ENCODE peak calls at places on chromosomes 11 and 22, in six cellular contexts. One of them, this sample, is unnamed.

GRCh38 chr11:72747456-72747855 is 4.8 kb downstream of the ARAP1 start:
- DNase-seq in thyroid gland: no peak
- DNase-seq in heart left ventricle: no peak
- DNase-seq in breast epithelium: no peak
- DNase-seq in GM12891: no peak
- DNase-seq in A549: no peak
- DNase-seq in this sample: no peak

GRCh38 chr11:2109541-2110019 is 29.6 kb downstream of the IGF2 start:
- DNase-seq in thyroid gland: no peak
- DNase-seq in heart left ventricle: peak
- DNase-seq in breast epithelium: no peak
- DNase-seq in GM12891: no peak
- DNase-seq in A549: no peak
- DNase-seq in this sample: no peak

GRCh38 chr11:92552942-92553341 is 328.3 kb downstream of the FAT3 start:
- DNase-seq in thyroid gland: no peak
- DNase-seq in heart left ventricle: no peak
- DNase-seq in breast epithelium: no peak
- DNase-seq in GM12891: no peak
- DNase-seq in A549: peak
- DNase-seq in this sample: no peak

GRCh38 chr11:131408011-131408640 is 37.7 kb downstream of the NTM start:
- DNase-seq in thyroid gland: no peak
- DNase-seq in heart left ventricle: no peak
- DNase-seq in breast epithelium: no peak
- DNase-seq in GM12891: peak
- DNase-seq in A549: peak
- DNase-seq in this sample: no peak

GRCh38 chr11:69122642-69123431 is 32.9 kb upstream of the SMIM38 start:
- DNase-seq in thyroid gland: peak
- DNase-seq in heart left ventricle: peak
- DNase-seq in breast epithelium: peak
- DNase-seq in GM12891: peak
- DNase-seq in A549: peak
- DNase-seq in this sample: no peak

GRCh38 chr11:70506986-70507385 is 108.7 kb downstream of the CTTN start:
- DNase-seq in thyroid gland: no peak
- DNase-seq in heart left ventricle: no peak
- DNase-seq in breast epithelium: no peak
- DNase-seq in GM12891: no peak
- DNase-seq in A549: no peak
- DNase-seq in this sample: no peak

GRCh38 chr11:35516361-35516760 is 9.1 kb downstream of the PAMR1 start:
- DNase-seq in thyroid gland: no peak
- DNase-seq in heart left ventricle: no peak
- DNase-seq in breast epithelium: no peak
- DNase-seq in GM12891: no peak
- DNase-seq in A549: no peak
- DNase-seq in this sample: no peak

GRCh38 chr11:1134848-1135445 is 22.8 kb upstream of the MUC5AC start:
- DNase-seq in thyroid gland: no peak
- DNase-seq in heart left ventricle: no peak
- DNase-seq in breast epithelium: no peak
- DNase-seq in GM12891: no peak
- DNase-seq in A549: no peak
- DNase-seq in this sample: no peak

GRCh38 chr11:94593030-94593429 is 25.9 kb downstream of the PIWIL4 start:
- DNase-seq in thyroid gland: no peak
- DNase-seq in heart left ventricle: no peak
- DNase-seq in breast epithelium: no peak
- DNase-seq in GM12891: no peak
- DNase-seq in A549: no peak
- DNase-seq in this sample: no peak

GRCh38 chr11:93143800-93144199 is 54.0 kb downstream of the SLC36A4 start:
- DNase-seq in thyroid gland: no peak
- DNase-seq in heart left ventricle: no peak
- DNase-seq in breast epithelium: no peak
- DNase-seq in GM12891: no peak
- DNase-seq in A549: no peak
- DNase-seq in this sample: no peak

GRCh38 chr11:28581286-28582242 is 473.4 kb downstream of the METTL15 start:
- DNase-seq in thyroid gland: no peak
- DNase-seq in heart left ventricle: no peak
- DNase-seq in breast epithelium: no peak
- DNase-seq in GM12891: no peak
- DNase-seq in A549: no peak
- DNase-seq in this sample: no peak

GRCh38 chr22:24230911-24231656 is 13.8 kb downstream of the GGT5 start:
- DNase-seq in thyroid gland: peak
- DNase-seq in heart left ventricle: no peak
- DNase-seq in breast epithelium: no peak
- DNase-seq in GM12891: peak
- DNase-seq in A549: no peak
- DNase-seq in this sample: no peak

GRCh38 chr11:12285811-12286222 is 91.6 kb upstream of the PARVA start:
- DNase-seq in thyroid gland: no peak
- DNase-seq in heart left ventricle: no peak
- DNase-seq in breast epithelium: no peak
- DNase-seq in GM12891: no peak
- DNase-seq in A549: no peak
- DNase-seq in this sample: no peak

GRCh38 chr11:23095650-23096049 is 235.4 kb upstream of the CCDC179 start:
- DNase-seq in thyroid gland: no peak
- DNase-seq in heart left ventricle: no peak
- DNase-seq in breast epithelium: no peak
- DNase-seq in GM12891: no peak
- DNase-seq in A549: no peak
- DNase-seq in this sample: no peak

GRCh38 chr11:108666373-108666772 is 1.5 kb downstream of the DDX10 start:
- DNase-seq in thyroid gland: no peak
- DNase-seq in heart left ventricle: no peak
- DNase-seq in breast epithelium: no peak
- DNase-seq in GM12891: no peak
- DNase-seq in A549: no peak
- DNase-seq in this sample: no peak

GRCh38 chr11:67044496-67044895 is 12.2 kb upstream of the RHOD start:
- DNase-seq in thyroid gland: no peak
- DNase-seq in heart left ventricle: no peak
- DNase-seq in breast epithelium: no peak
- DNase-seq in GM12891: no peak
- DNase-seq in A549: no peak
- DNase-seq in this sample: no peak

GRCh38 chr22:23072911-23073491 is 2.7 kb downstream of the GNAZ start:
- DNase-seq in thyroid gland: no peak
- DNase-seq in heart left ventricle: no peak
- DNase-seq in breast epithelium: no peak
- DNase-seq in GM12891: no peak
- DNase-seq in A549: no peak
- DNase-seq in this sample: no peak

GRCh38 chr22:46536559-46537220 is 730 bp downstream of the CELSR1 start:
- DNase-seq in thyroid gland: no peak
- DNase-seq in heart left ventricle: no peak
- DNase-seq in breast epithelium: no peak
- DNase-seq in GM12891: no peak
- DNase-seq in A549: peak
- DNase-seq in this sample: no peak

GRCh38 chr22:46537946-46538815 is 761 bp upstream of the CELSR1 start:
- DNase-seq in thyroid gland: peak
- DNase-seq in heart left ventricle: no peak
- DNase-seq in breast epithelium: no peak
- DNase-seq in GM12891: no peak
- DNase-seq in A549: peak
- DNase-seq in this sample: no peak

GRCh38 chr22:46539169-46539568 is 1.7 kb upstream of the CELSR1 start:
- DNase-seq in thyroid gland: no peak
- DNase-seq in heart left ventricle: no peak
- DNase-seq in breast epithelium: no peak
- DNase-seq in GM12891: no peak
- DNase-seq in A549: no peak
- DNase-seq in this sample: no peak

GRCh38 chr22:46537221-46537945 is at the start of gene CELSR1:
- DNase-seq in thyroid gland: peak
- DNase-seq in heart left ventricle: no peak
- DNase-seq in breast epithelium: no peak
- DNase-seq in GM12891: peak
- DNase-seq in A549: peak
- DNase-seq in this sample: no peak

GRCh38 chr22:46538816-46539163 is 1.4 kb upstream of the CELSR1 start:
- DNase-seq in thyroid gland: peak
- DNase-seq in heart left ventricle: no peak
- DNase-seq in breast epithelium: no peak
- DNase-seq in GM12891: no peak
- DNase-seq in A549: peak
- DNase-seq in this sample: no peak
- TF ChIP-seq POLR2A in thyroid gland: no peak
- TF ChIP-seq POLR2A in heart left ventricle: no peak
- TF ChIP-seq POLR2A in breast epithelium: no peak
- TF ChIP-seq POLR2A in GM12891: no peak
- TF ChIP-seq POLR2A in A549: no peak
- TF ChIP-seq POLR2A in this sample: no peak

DNA sequence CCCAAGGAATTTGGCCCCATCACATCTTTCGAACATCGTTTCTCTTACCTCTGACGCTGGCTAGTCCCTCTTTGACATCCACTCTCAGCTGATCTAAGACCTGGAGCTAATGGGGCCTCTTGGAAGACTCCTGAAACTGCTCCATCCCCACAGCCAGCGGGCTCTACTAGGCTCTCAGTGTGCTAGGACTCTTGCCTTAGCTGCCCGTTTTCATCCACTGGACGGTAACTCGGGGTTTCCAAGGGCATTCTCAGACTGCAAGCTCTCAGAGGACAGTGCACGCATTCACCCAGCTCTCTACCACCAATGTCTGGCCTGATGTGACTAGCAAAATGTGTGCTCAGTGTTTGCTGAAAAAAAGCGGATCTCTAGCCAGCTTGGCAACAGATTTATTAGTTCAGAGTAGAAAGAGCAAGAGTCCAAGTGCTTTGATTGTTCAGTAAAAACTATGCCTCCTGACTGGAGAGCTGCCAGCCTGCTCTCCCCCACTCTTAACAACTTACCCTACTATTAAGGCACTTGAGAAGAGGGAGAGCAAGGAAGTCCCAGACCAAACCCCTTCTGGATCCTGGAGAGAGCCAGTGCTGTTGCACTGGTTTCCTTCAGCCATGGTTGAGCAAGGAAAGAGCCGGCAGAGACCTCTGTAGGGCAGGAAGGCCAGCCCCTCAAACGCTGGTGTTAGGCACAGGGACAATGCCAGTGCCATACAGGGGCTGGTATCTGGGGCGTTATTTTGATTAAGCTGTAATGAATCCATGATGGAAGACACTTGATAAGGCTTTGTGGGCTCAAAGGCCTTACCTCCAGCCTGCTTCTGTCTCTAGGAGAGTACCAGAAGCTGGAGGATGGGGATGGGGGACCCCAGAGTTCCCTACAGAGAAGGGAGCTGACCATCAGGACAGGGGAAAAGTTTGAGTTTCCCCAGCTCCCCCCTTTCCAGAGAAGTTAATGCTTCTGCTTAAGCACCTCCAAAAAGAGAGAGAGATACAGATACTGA is 9.2 kb downstream of the RELA start:
- DNase-seq in thyroid gland: peak
- DNase-seq in heart left ventricle: no peak
- DNase-seq in breast epithelium: no peak
- DNase-seq in GM12891: no peak
- DNase-seq in A549: no peak
- DNase-seq in this sample: no peak
- TF ChIP-seq POLR2A in thyroid gland: no peak
- TF ChIP-seq POLR2A in heart left ventricle: no peak
- TF ChIP-seq POLR2A in breast epithelium: no peak
- TF ChIP-seq POLR2A in GM12891: no peak
- TF ChIP-seq POLR2A in A549: no peak
- TF ChIP-seq POLR2A in this sample: no peak

GRCh38 chr11:73779084-73779902 is 8.4 kb upstream of the MRPL48 start:
- DNase-seq in thyroid gland: peak
- DNase-seq in heart left ventricle: peak
- DNase-seq in breast epithelium: peak
- DNase-seq in GM12891: peak
- DNase-seq in A549: peak
- DNase-seq in this sample: peak
- TF ChIP-seq POLR2A in thyroid gland: no peak
- TF ChIP-seq POLR2A in heart left ventricle: no peak
- TF ChIP-seq POLR2A in breast epithelium: peak
- TF ChIP-seq POLR2A in GM12891: peak
- TF ChIP-seq POLR2A in A549: peak
- TF ChIP-seq POLR2A in this sample: peak

GRCh38 chr22:40043793-40044101 is 49.0 kb downstream of the FAM83F start:
- DNase-seq in thyroid gland: no peak
- DNase-seq in heart left ventricle: no peak
- DNase-seq in breast epithelium: peak
- DNase-seq in GM12891: no peak
- DNase-seq in A549: no peak
- DNase-seq in this sample: no peak

GRCh38 chr22:40043086-40043485 is 48.3 kb downstream of the FAM83F start:
- DNase-seq in thyroid gland: peak
- DNase-seq in heart left ventricle: no peak
- DNase-seq in breast epithelium: peak
- DNase-seq in GM12891: no peak
- DNase-seq in A549: no peak
- DNase-seq in this sample: peak

GRCh38 chr22:40044102-40044869 is 49.5 kb downstream of the FAM83F start:
- DNase-seq in thyroid gland: peak
- DNase-seq in heart left ventricle: peak
- DNase-seq in breast epithelium: peak
- DNase-seq in GM12891: peak
- DNase-seq in A549: peak
- DNase-seq in this sample: peak

GRCh38 chr22:40046126-40046525 is 51.4 kb downstream of the FAM83F start:
- DNase-seq in thyroid gland: no peak
- DNase-seq in heart left ventricle: no peak
- DNase-seq in breast epithelium: no peak
- DNase-seq in GM12891: no peak
- DNase-seq in A549: no peak
- DNase-seq in this sample: no peak

DNA sequence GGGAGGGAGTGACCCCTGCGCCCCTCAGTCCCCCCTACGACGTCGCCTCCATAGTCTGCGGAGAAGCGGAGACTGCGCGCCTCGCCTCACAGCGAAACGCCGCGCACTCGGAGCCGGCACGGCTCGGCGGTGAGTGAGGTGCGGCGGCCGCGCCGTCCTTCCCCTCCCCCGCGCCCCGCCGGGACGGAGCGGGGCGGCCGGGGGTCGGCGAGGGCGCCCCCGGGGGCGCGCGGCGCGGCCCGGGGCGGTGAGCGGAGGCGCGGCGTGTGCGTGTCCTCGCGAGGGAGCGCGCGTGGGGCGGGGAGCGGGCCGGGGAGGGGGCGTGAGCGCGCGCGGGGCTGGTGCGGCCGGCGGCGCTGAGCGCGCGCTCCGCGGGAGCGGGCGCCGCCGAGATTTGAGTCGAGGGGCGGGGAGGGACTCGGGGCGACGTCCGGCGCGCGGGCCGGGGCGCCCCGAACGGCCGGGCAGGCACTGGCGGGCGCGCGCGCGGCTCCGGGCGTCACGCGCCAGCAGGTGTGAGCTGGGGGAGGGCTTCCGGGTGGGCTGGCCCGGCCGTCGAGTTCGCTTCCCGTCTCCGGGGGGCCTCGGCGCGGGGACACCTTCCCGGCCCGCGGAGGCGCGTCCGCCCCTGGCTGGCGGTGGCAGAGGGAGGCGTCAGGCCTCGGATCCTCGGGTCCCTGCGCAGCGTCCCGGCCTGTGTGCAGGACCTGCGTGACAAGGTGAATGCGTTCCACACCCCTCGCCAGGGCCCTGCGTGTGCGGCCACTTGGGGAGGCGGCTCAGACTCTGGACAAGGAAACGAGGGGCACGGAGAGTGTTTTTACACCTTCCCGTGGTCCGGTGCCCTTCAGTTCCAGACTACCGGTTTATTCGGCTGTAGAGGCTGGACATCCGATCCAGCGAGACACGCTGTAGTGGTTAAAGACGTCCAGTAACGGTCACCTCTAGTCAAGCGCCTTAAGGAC is 50.4 kb downstream of the FAM83F start:
- DNase-seq in thyroid gland: peak
- DNase-seq in heart left ventricle: peak
- DNase-seq in breast epithelium: peak
- DNase-seq in GM12891: peak
- DNase-seq in A549: peak
- DNase-seq in this sample: peak
- TF ChIP-seq POLR2A in thyroid gland: no peak
- TF ChIP-seq POLR2A in heart left ventricle: no peak
- TF ChIP-seq POLR2A in breast epithelium: no peak
- TF ChIP-seq POLR2A in GM12891: peak
- TF ChIP-seq POLR2A in A549: peak
- TF ChIP-seq POLR2A in this sample: peak

This sample was measured in gastrocnemius medialis.